ENCODE peak calls at places on chromosomes 7 and 10, in ten cellular contexts. One of them, this sample, is unnamed.

GRCh38 chr10:46293832-46294640 is 7.2 kb downstream of the ANTXRL start:
- DNase-seq in SJSA1: no peak
- DNase-seq in lower lobe of right lung: no peak
- DNase-seq in colonic mucosa: no peak
- DNase-seq in DND-41: no peak
- DNase-seq in endodermal cell: peak; percentile 62
- DNase-seq in spleen: peak; percentile 75
- DNase-seq in hepatocyte: no peak
- DNase-seq in sigmoid colon: peak; percentile 30
- DNase-seq in HCT116: no peak
- DNase-seq in this sample: peak; percentile 61

GRCh38 chr7:64997927-64998391 is 7.1 kb upstream of the ZNF117 start:
- DNase-seq in spleen: no peak
- DNase-seq in DND-41: no peak
- DNase-seq in colonic mucosa: no peak
- DNase-seq in SJSA1: no peak
- DNase-seq in hepatocyte: no peak
- DNase-seq in sigmoid colon: peak; percentile 73
- DNase-seq in lower lobe of right lung: no peak
- DNase-seq in HCT116: no peak
- DNase-seq in endodermal cell: no peak
- DNase-seq in this sample: no peak

GRCh38 chr7:831596-832291 is 532 bp upstream of the SUN1 start:
- DNase-seq in lower lobe of right lung: no peak
- DNase-seq in SJSA1: peak; percentile 66
- DNase-seq in sigmoid colon: no peak
- DNase-seq in HCT116: peak; percentile 83
- DNase-seq in spleen: no peak
- DNase-seq in colonic mucosa: no peak
- DNase-seq in endodermal cell: no peak
- DNase-seq in hepatocyte: peak; percentile 77
- DNase-seq in DND-41: no peak
- DNase-seq in this sample: no peak

GRCh38 chr7:906776-907157 is 30.4 kb downstream of the GET4 start:
- DNase-seq in HCT116: no peak
- DNase-seq in endodermal cell: no peak
- DNase-seq in sigmoid colon: no peak
- DNase-seq in SJSA1: no peak
- DNase-seq in lower lobe of right lung: no peak
- DNase-seq in colonic mucosa: no peak
- DNase-seq in hepatocyte: no peak
- DNase-seq in DND-41: no peak
- DNase-seq in spleen: no peak
- DNase-seq in this sample: no peak

GRCh38 chr10:3525832-3526449 is 259.1 kb downstream of the KLF6 start:
- DNase-seq in colonic mucosa: peak; percentile 26
- DNase-seq in spleen: no peak
- DNase-seq in lower lobe of right lung: no peak
- DNase-seq in hepatocyte: peak; percentile 90
- DNase-seq in endodermal cell: no peak
- DNase-seq in sigmoid colon: peak; percentile 80
- DNase-seq in DND-41: no peak
- DNase-seq in SJSA1: peak; percentile 92
- DNase-seq in HCT116: peak; percentile 76
- DNase-seq in this sample: no peak

GRCh38 chr7:80134105-80134535 is 511 bp upstream of the GNAI1 start:
- DNase-seq in spleen: no peak
- DNase-seq in endodermal cell: no peak
- DNase-seq in DND-41: no peak
- DNase-seq in hepatocyte: no peak
- DNase-seq in sigmoid colon: no peak
- DNase-seq in colonic mucosa: no peak
- DNase-seq in HCT116: no peak
- DNase-seq in lower lobe of right lung: peak; percentile 67
- DNase-seq in SJSA1: no peak
- DNase-seq in this sample: no peak

GRCh38 chr7:114083714-114084113 is 164.9 kb upstream of the PPP1R3A start:
- DNase-seq in sigmoid colon: no peak
- DNase-seq in hepatocyte: no peak
- DNase-seq in spleen: no peak
- DNase-seq in colonic mucosa: no peak
- DNase-seq in HCT116: no peak
- DNase-seq in lower lobe of right lung: no peak
- DNase-seq in SJSA1: no peak
- DNase-seq in endodermal cell: no peak
- DNase-seq in DND-41: no peak
- DNase-seq in this sample: no peak

GRCh38 chr7:110637252-110637651 is 453.7 kb upstream of the LRRN3 start:
- DNase-seq in lower lobe of right lung: no peak
- DNase-seq in HCT116: no peak
- DNase-seq in sigmoid colon: no peak
- DNase-seq in DND-41: peak; percentile 13
- DNase-seq in SJSA1: no peak
- DNase-seq in colonic mucosa: no peak
- DNase-seq in spleen: no peak
- DNase-seq in hepatocyte: no peak
- DNase-seq in endodermal cell: no peak
- DNase-seq in this sample: no peak

GRCh38 chr10:89838002-89838615 is 136.7 kb downstream of the KIF20B start:
- DNase-seq in SJSA1: no peak
- DNase-seq in hepatocyte: no peak
- DNase-seq in DND-41: no peak
- DNase-seq in spleen: peak; percentile 67
- DNase-seq in lower lobe of right lung: no peak
- DNase-seq in sigmoid colon: no peak
- DNase-seq in colonic mucosa: no peak
- DNase-seq in HCT116: no peak
- DNase-seq in endodermal cell: no peak
- DNase-seq in this sample: no peak

GRCh38 chr7:94301024-94301588 is 93.6 kb upstream of the COL1A2 start:
- DNase-seq in endodermal cell: peak; percentile 90
- DNase-seq in HCT116: peak; percentile 79
- DNase-seq in sigmoid colon: peak; percentile 91
- DNase-seq in spleen: no peak
- DNase-seq in DND-41: no peak
- DNase-seq in colonic mucosa: peak; percentile 51
- DNase-seq in SJSA1: peak; percentile 95
- DNase-seq in lower lobe of right lung: peak; percentile 38
- DNase-seq in hepatocyte: peak; percentile 91
- DNase-seq in this sample: peak; percentile 89

GRCh38 chr10:123642697-123643096 is 23.5 kb upstream of the GPR26 start:
- DNase-seq in HCT116: no peak
- DNase-seq in hepatocyte: peak; percentile 33
- DNase-seq in lower lobe of right lung: no peak
- DNase-seq in DND-41: no peak
- DNase-seq in endodermal cell: peak; percentile 62
- DNase-seq in sigmoid colon: no peak
- DNase-seq in SJSA1: peak; percentile 30
- DNase-seq in colonic mucosa: no peak
- DNase-seq in spleen: no peak
- DNase-seq in this sample: no peak

GRCh38 chr7:542935-543789 is 23.5 kb upstream of the PDGFA start:
- DNase-seq in DND-41: no peak
- DNase-seq in SJSA1: peak; percentile 90
- DNase-seq in lower lobe of right lung: peak; percentile 39
- DNase-seq in HCT116: no peak
- DNase-seq in colonic mucosa: no peak
- DNase-seq in sigmoid colon: no peak
- DNase-seq in endodermal cell: no peak
- DNase-seq in spleen: no peak
- DNase-seq in hepatocyte: peak; percentile 61
- DNase-seq in this sample: peak; percentile 85

GRCh38 chr7:75017832-75018231 is 53.3 kb downstream of the CASTOR2 start:
- DNase-seq in lower lobe of right lung: no peak
- DNase-seq in SJSA1: no peak
- DNase-seq in hepatocyte: no peak
- DNase-seq in DND-41: no peak
- DNase-seq in spleen: no peak
- DNase-seq in sigmoid colon: no peak
- DNase-seq in HCT116: no peak
- DNase-seq in endodermal cell: no peak
- DNase-seq in colonic mucosa: no peak
- DNase-seq in this sample: no peak

DNA sequence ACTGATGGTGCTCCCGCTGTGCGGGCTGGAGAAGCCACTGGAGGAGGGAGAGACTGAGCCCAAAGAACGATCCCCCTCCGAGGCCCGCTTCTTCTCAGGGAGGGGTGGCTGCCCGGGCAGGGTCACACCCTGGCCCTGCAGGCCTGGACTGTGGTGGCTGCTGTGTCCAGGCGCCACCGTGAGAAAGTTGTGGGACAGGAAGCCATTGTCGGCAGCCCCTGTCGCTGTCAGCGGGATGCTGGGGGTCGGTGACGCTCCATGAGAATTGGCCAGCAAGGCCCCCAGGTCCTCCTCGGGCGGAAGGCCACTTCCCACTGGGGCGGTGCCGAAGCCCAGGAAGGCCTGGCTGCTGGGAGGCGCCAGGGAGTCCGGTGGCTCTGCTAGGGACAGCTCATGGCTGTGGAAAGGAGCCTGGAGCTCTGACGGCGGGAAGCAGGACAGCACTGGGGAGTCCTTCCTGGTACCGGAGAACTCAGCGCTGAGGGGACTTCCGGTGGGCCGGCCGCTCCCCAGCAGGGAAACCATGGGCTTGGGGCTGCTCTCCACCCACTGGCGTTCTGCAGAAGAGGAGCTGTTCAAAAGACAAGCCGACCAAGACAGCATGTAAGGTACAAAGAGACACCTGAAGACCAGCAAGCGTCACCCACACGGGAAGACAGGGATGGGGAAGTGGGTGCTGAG is 278.8 kb downstream of the TNS3 start:
- DNase-seq in sigmoid colon: peak; percentile 62
- DNase-seq in lower lobe of right lung: no peak
- DNase-seq in colonic mucosa: peak; percentile 13
- DNase-seq in endodermal cell: no peak
- DNase-seq in hepatocyte: no peak
- DNase-seq in DND-41: no peak
- DNase-seq in HCT116: no peak
- DNase-seq in SJSA1: no peak
- DNase-seq in spleen: no peak
- DNase-seq in this sample: peak; percentile 71
- H3K9me3 ChIP-seq in sigmoid colon: no peaks in the 10 kb centered on the region
- H3K9me3 ChIP-seq in lower lobe of right lung: no peaks in the 10 kb centered on the region
- H3K9me3 ChIP-seq in colonic mucosa: no peaks in the 10 kb centered on the region
- H3K9me3 ChIP-seq in endodermal cell: no peaks in the 10 kb centered on the region
- H3K9me3 ChIP-seq in hepatocyte: no peaks in the 10 kb centered on the region
- H3K9me3 ChIP-seq in DND-41: no peaks in the 10 kb centered on the region
- H3K9me3 ChIP-seq in HCT116: no peaks in the 10 kb centered on the region
- H3K9me3 ChIP-seq in SJSA1: no peaks in the 10 kb centered on the region
- H3K9me3 ChIP-seq in spleen: no peaks in the 10 kb centered on the region
- H3K9me3 ChIP-seq in this sample: no peaks in the 10 kb centered on the region

DNA sequence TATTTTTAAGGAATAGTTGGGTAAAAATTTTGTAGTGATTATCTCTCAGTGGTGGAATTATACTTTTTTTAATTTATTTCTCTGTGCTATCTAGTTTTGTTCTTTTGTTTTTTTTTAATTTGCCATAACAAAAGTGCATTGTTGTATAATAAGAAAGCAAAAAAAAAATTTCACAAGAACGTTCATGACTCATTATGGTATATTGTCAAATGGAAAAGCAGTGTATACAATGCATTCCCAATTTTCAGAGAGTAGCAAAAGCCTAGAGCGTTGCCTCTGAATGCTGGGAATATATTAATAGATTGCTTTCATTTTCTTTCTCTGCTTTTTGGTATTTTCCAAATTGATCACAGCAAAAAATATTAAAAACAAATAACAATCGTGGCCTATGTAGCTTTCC is 46.3 kb upstream of the GPAM start:
- DNase-seq in SJSA1: no peak
- DNase-seq in spleen: no peak
- DNase-seq in colonic mucosa: no peak
- DNase-seq in sigmoid colon: no peak
- DNase-seq in hepatocyte: no peak
- DNase-seq in DND-41: no peak
- DNase-seq in endodermal cell: no peak
- DNase-seq in HCT116: no peak
- DNase-seq in lower lobe of right lung: no peak
- DNase-seq in this sample: no peak
- H3K9me3 ChIP-seq in SJSA1: no peaks in the 10 kb centered on the region
- H3K9me3 ChIP-seq in spleen: no peaks in the 10 kb centered on the region
- H3K9me3 ChIP-seq in colonic mucosa: no peaks in the 10 kb centered on the region
- H3K9me3 ChIP-seq in sigmoid colon: no peaks in the 10 kb centered on the region
- H3K9me3 ChIP-seq in hepatocyte: no peaks in the 10 kb centered on the region
- H3K9me3 ChIP-seq in DND-41: peaks cover 2% of the 10 kb centered on the region
- H3K9me3 ChIP-seq in endodermal cell: peaks cover 11% of the 10 kb centered on the region
- H3K9me3 ChIP-seq in HCT116: no peaks in the 10 kb centered on the region
- H3K9me3 ChIP-seq in lower lobe of right lung: no peaks in the 10 kb centered on the region
- H3K9me3 ChIP-seq in this sample: no peaks in the 10 kb centered on the region

GRCh38 chr10:17506390-17506789 is 52.0 kb upstream of the ST8SIA6 start:
- DNase-seq in sigmoid colon: no peak
- DNase-seq in lower lobe of right lung: no peak
- DNase-seq in spleen: no peak
- DNase-seq in SJSA1: no peak
- DNase-seq in colonic mucosa: no peak
- DNase-seq in endodermal cell: no peak
- DNase-seq in DND-41: no peak
- DNase-seq in hepatocyte: no peak
- DNase-seq in HCT116: no peak
- DNase-seq in this sample: no peak
- H3K9me3 ChIP-seq in sigmoid colon: no peaks in the 10 kb centered on the region
- H3K9me3 ChIP-seq in lower lobe of right lung: no peaks in the 10 kb centered on the region
- H3K9me3 ChIP-seq in spleen: no peaks in the 10 kb centered on the region
- H3K9me3 ChIP-seq in SJSA1: no peaks in the 10 kb centered on the region
- H3K9me3 ChIP-seq in colonic mucosa: no peaks in the 10 kb centered on the region
- H3K9me3 ChIP-seq in endodermal cell: no peaks in the 10 kb centered on the region
- H3K9me3 ChIP-seq in DND-41: no peaks in the 10 kb centered on the region
- H3K9me3 ChIP-seq in hepatocyte: no peaks in the 10 kb centered on the region
- H3K9me3 ChIP-seq in HCT116: no peaks in the 10 kb centered on the region
- H3K9me3 ChIP-seq in this sample: peaks cover 2% of the 10 kb centered on the region

GRCh38 chr10:78557433-78557925 is 511.3 kb upstream of the ZMIZ1 start:
- DNase-seq in DND-41: no peak
- DNase-seq in SJSA1: no peak
- DNase-seq in lower lobe of right lung: no peak
- DNase-seq in spleen: no peak
- DNase-seq in HCT116: no peak
- DNase-seq in endodermal cell: no peak
- DNase-seq in hepatocyte: no peak
- DNase-seq in colonic mucosa: no peak
- DNase-seq in sigmoid colon: no peak
- DNase-seq in this sample: no peak

GRCh38 chr10:78559514-78560392 is 509.0 kb upstream of the ZMIZ1 start:
- DNase-seq in DND-41: no peak
- DNase-seq in endodermal cell: peak; percentile 83
- DNase-seq in hepatocyte: no peak
- DNase-seq in SJSA1: no peak
- DNase-seq in colonic mucosa: no peak
- DNase-seq in lower lobe of right lung: no peak
- DNase-seq in spleen: no peak
- DNase-seq in HCT116: no peak
- DNase-seq in sigmoid colon: no peak
- DNase-seq in this sample: no peak

GRCh38 chr10:78555128-78555527 is 513.6 kb upstream of the ZMIZ1 start:
- DNase-seq in spleen: no peak
- DNase-seq in HCT116: no peak
- DNase-seq in SJSA1: no peak
- DNase-seq in colonic mucosa: no peak
- DNase-seq in DND-41: no peak
- DNase-seq in endodermal cell: no peak
- DNase-seq in sigmoid colon: no peak
- DNase-seq in hepatocyte: no peak
- DNase-seq in lower lobe of right lung: no peak
- DNase-seq in this sample: no peak

GRCh38 chr10:78553792-78554191 is 515.0 kb upstream of the ZMIZ1 start:
- DNase-seq in spleen: no peak
- DNase-seq in sigmoid colon: no peak
- DNase-seq in endodermal cell: peak; percentile 56
- DNase-seq in DND-41: no peak
- DNase-seq in HCT116: no peak
- DNase-seq in colonic mucosa: no peak
- DNase-seq in SJSA1: no peak
- DNase-seq in lower lobe of right lung: no peak
- DNase-seq in hepatocyte: no peak
- DNase-seq in this sample: no peak

GRCh38 chr10:78556700-78557432 is 511.9 kb upstream of the ZMIZ1 start:
- DNase-seq in spleen: no peak
- DNase-seq in DND-41: no peak
- DNase-seq in hepatocyte: no peak
- DNase-seq in colonic mucosa: no peak
- DNase-seq in sigmoid colon: no peak
- DNase-seq in SJSA1: no peak
- DNase-seq in endodermal cell: peak; percentile 68
- DNase-seq in lower lobe of right lung: no peak
- DNase-seq in HCT116: no peak
- DNase-seq in this sample: no peak
- H3K9me3 ChIP-seq in spleen: no peaks in the 10 kb centered on the region
- H3K9me3 ChIP-seq in DND-41: no peaks in the 10 kb centered on the region
- H3K9me3 ChIP-seq in hepatocyte: no peaks in the 10 kb centered on the region
- H3K9me3 ChIP-seq in colonic mucosa: no peaks in the 10 kb centered on the region
- H3K9me3 ChIP-seq in sigmoid colon: no peaks in the 10 kb centered on the region
- H3K9me3 ChIP-seq in SJSA1: no peaks in the 10 kb centered on the region
- H3K9me3 ChIP-seq in endodermal cell: no peaks in the 10 kb centered on the region
- H3K9me3 ChIP-seq in lower lobe of right lung: no peaks in the 10 kb centered on the region
- H3K9me3 ChIP-seq in HCT116: no peaks in the 10 kb centered on the region
- H3K9me3 ChIP-seq in this sample: no peaks in the 10 kb centered on the region

This sample was measured in aorta.